ENCODE peak calls at places on chromosomes 3 and 15, in seven cellular contexts. R is right lobe of liver, N is upper lobe of right lung, F is M059J, O is cerebellum, B is testis, I is NCI-H1417 treated with DMSO at 0.1 percent for 48 hours. M is an unnamed sample.
A peak's percentile ranks its signal among the peaks of the same experiment; 100 is the strongest.

GRCh38 chr3:42590989-42591756 is 513 bp downstream of the SS18L2 start:
- DNase-seq in R (no peak), N (no peak), F (peak; percentile 29), O (no peak), B (no peak), I (no peak), M (peak; percentile 41)

GRCh38 chr15:60972866-60973265 is 256.2 kb downstream of the RORA start:
- DNase-seq in R (no peak), N (no peak), F (peak; percentile 82), O (no peak), B (no peak), I (no peak), M (peak; percentile 65)

GRCh38 chr3:30657914-30658313 is 51.5 kb downstream of the TGFBR2 start:
- DNase-seq in R (no peak), N (no peak), F (peak; percentile 39), O (no peak), B (no peak), I (no peak), M (peak; percentile 59)

GRCh38 chr15:60651155-60651554 is 172.2 kb upstream of the ICE2 start:
- DNase-seq in R (no peak), N (no peak), F (no peak), O (no peak), B (no peak), I (no peak), M (no peak)

GRCh38 chr15:48720646-48721045 is 75.1 kb upstream of the FBN1 start:
- DNase-seq in R (no peak), N (no peak), F (no peak), O (no peak), B (no peak), I (no peak), M (no peak)

GRCh38 chr15:89863918-89864317 is 29.9 kb downstream of the AP3S2 start:
- DNase-seq in R (no peak), N (no peak), F (no peak), O (no peak), B (no peak), I (no peak), M (no peak)

GRCh38 chr3:78970656-78971055 is 797.1 kb downstream of the ROBO1 start:
- DNase-seq in R (no peak), N (no peak), F (no peak), O (no peak), B (no peak), I (no peak), M (no peak)

GRCh38 chr15:99106417-99107220 is 1.7 kb downstream of the SYNM start:
- DNase-seq in R (peak; percentile 54), N (no peak), F (no peak), O (no peak), B (no peak), I (no peak), M (no peak)

GRCh38 chr3:32412887-32413286 is 21.2 kb downstream of the CMTM7 start:
- DNase-seq in R (no peak), N (no peak), F (no peak), O (no peak), B (no peak), I (no peak), M (no peak)

GRCh38 chr15:39167114-39168058 is 413.5 kb upstream of the THBS1 start:
- DNase-seq in R (no peak), N (no peak), F (no peak), O (no peak), B (no peak), I (no peak), M (no peak)

GRCh38 chr15:82538961-82539689 is 1.1 kb downstream of the RPS17 start:
- DNase-seq in R (no peak), N (no peak), F (no peak), O (no peak), B (no peak), I (no peak), M (peak; percentile 28)

GRCh38 chr15:78374436-78375393 is 34.6 kb downstream of the CRABP1 start:
- DNase-seq in R (peak; percentile 91), N (no peak), F (peak; percentile 70), O (no peak), B (no peak), I (no peak), M (no peak)

GRCh38 chr3:195150194-195151118 is 120.5 kb downstream of the XXYLT1 start:
- DNase-seq in R (peak; percentile 58), N (peak; percentile 88), F (no peak), O (no peak), B (peak; percentile 51), I (no peak), M (peak; percentile 92)

GRCh38 chr3:38126121-38126892 is 10.6 kb downstream of the ACAA1 start:
- DNase-seq in R (peak; percentile 49), N (no peak), F (no peak), O (no peak), B (no peak), I (no peak), M (no peak)

GRCh38 chr3:36812240-36812639 is 47.9 kb upstream of the DCLK3 start:
- DNase-seq in R (no peak), N (no peak), F (no peak), O (no peak), B (no peak), I (no peak), M (no peak)

GRCh38 chr15:49847937-49848823 is 227.3 kb downstream of the DTWD1 start:
- DNase-seq in R (no peak), N (no peak), F (peak; percentile 88), O (no peak), B (no peak), I (no peak), M (peak; percentile 65)

GRCh38 chr3:124094496-124094895 is 102.6 kb upstream of the ROPN1 start:
- DNase-seq in R (no peak), N (no peak), F (no peak), O (no peak), B (peak; percentile 80), I (no peak), M (no peak)

GRCh38 chr3:187973977-187974856 is 179.7 kb upstream of the LPP start:
- DNase-seq in R (no peak), N (no peak), F (no peak), O (no peak), B (no peak), I (no peak), M (no peak)

GRCh38 chr3:105967117-105967516 is 98.3 kb upstream of the CBLB start:
- DNase-seq in R (no peak), N (no peak), F (peak; percentile 92), O (no peak), B (no peak), I (no peak), M (peak; percentile 71)

GRCh38 chr3:177438596-177439220 is 241.4 kb upstream of the TBL1XR1 start:
- DNase-seq in R (no peak), N (no peak), F (no peak), O (peak; percentile 67), B (no peak), I (no peak), M (no peak)

GRCh38 chr15:82140859-82141258 is 95.0 kb upstream of the MEX3B start:
- DNase-seq in R (no peak), N (no peak), F (no peak), O (no peak), B (no peak), I (no peak), M (no peak)

GRCh38 chr3:9878700-9879099 is 1.4 kb downstream of the CIDEC start:
- DNase-seq in R (no peak), N (no peak), F (peak; percentile 11), O (no peak), B (no peak), I (no peak), M (no peak)

GRCh38 chr3:177050466-177051237 is 146.6 kb downstream of the TBL1XR1 start:
- DNase-seq in R (no peak), N (no peak), F (peak; percentile 62), O (peak; percentile 55), B (no peak), I (peak; percentile 48), M (peak; percentile 55)

GRCh38 chr15:99169769-99170311 is 65.0 kb downstream of the SYNM start:
- DNase-seq in R (no peak), N (no peak), F (no peak), O (no peak), B (peak; percentile 29), I (no peak), M (peak; percentile 82)

GRCh38 chr3:40875581-40875980 is 323.7 kb upstream of the CTNNB1 start:
- DNase-seq in R (no peak), N (no peak), F (no peak), O (peak; percentile 53), B (no peak), I (no peak), M (no peak)

GRCh38 chr3:188362405-188362831 is 208.5 kb downstream of the LPP start:
- DNase-seq in R (no peak), N (no peak), F (peak; percentile 96), O (no peak), B (no peak), I (no peak), M (peak; percentile 80)

GRCh38 chr15:60299452-60300047 is 98.2 kb downstream of the ANXA2 start:
- DNase-seq in R (no peak), N (no peak), F (peak; percentile 9), O (peak; percentile 18), B (peak; percentile 55), I (peak; percentile 95), M (peak; percentile 78)

GRCh38 chr3:170419301-170420087 is 826 bp downstream of the CLDN11 start:
- DNase-seq in R (no peak), N (no peak), F (no peak), O (no peak), B (peak; percentile 62), I (no peak), M (peak; percentile 66)

GRCh38 chr3:53842436-53843194 is 3.6 kb downstream of the CHDH start:
- DNase-seq in R (peak; percentile 94), N (no peak), F (peak; percentile 12), O (peak; percentile 85), B (peak; percentile 91), I (no peak), M (peak; percentile 72)

GRCh38 chr3:40229411-40229810 is 80.1 kb upstream of the EIF1B start:
- DNase-seq in R (no peak), N (no peak), F (no peak), O (no peak), B (no peak), I (no peak), M (no peak)

GRCh38 chr15:77859491-77860060 is 217.9 kb downstream of the TBC1D2B start:
- DNase-seq in R (peak; percentile 35), N (peak; percentile 52), F (no peak), O (no peak), B (no peak), I (no peak), M (no peak)